ENCODE peak calls at places on chromosomes 2 and 18, in four cellular contexts. I, X, R and W are unnamed samples.

GRCh38 chr2:37342636-37343211 is 1.7 kb upstream of the QPCT start:
- DNase-seq in X (no peak), I (peak; percentile 90), R (no peak), W (no peak)

GRCh38 chr2:96112501-96113366 is 3.6 kb downstream of the ADRA2B start:
- DNase-seq in R (no peak), I (peak; percentile 25), X (no peak), W (no peak)

GRCh38 chr2:19362094-19362649 is 3.7 kb upstream of the OSR1 start:
- DNase-seq in I (peak; percentile 37), R (no peak), X (no peak), W (no peak)

GRCh38 chr18:54713386-54713785 is 114.9 kb upstream of the RAB27B start:
- DNase-seq in R (no peak), X (no peak), I (no peak), W (no peak)

GRCh38 chr2:178650554-178650953 is 156.7 kb downstream of the TTN start:
- DNase-seq in X (peak; percentile 24), R (no peak), I (no peak), W (no peak)

GRCh38 chr2:191345788-191346187 is 100.6 kb downstream of the MYO1B start:
- DNase-seq in I (no peak), X (no peak), R (no peak), W (no peak)

GRCh38 chr2:41145066-41145465 is 693.2 kb upstream of the SLC8A1 start:
- DNase-seq in I (no peak), X (no peak), R (no peak), W (no peak)

GRCh38 chr2:222753251-222753824 is 81.9 kb downstream of the MOGAT1 start:
- DNase-seq in X (no peak), R (no peak), I (no peak), W (no peak)

GRCh38 chr2:185291035-185291647 is 447.5 kb upstream of the FSIP2 start:
- DNase-seq in X (peak; percentile 42), R (peak; percentile 74), I (peak; percentile 84), W (peak; percentile 85)

GRCh38 chr2:62382757-62383156 is 123.2 kb downstream of the TMEM17 start:
- DNase-seq in R (no peak), I (peak; percentile 73), X (peak; percentile 67), W (no peak)

GRCh38 chr2:213416832-213417231 is 132.6 kb downstream of the SPAG16 start:
- DNase-seq in R (no peak), X (no peak), I (peak; percentile 8), W (no peak)

GRCh38 chr18:13126966-13127598 is 91.5 kb upstream of the LDLRAD4 start:
- DNase-seq in R (no peak), I (no peak), X (peak; percentile 76), W (no peak)

GRCh38 chr18:58692420-58693185 is 21.3 kb downstream of the MALT1 start:
- DNase-seq in X (no peak), R (no peak), I (no peak), W (no peak)
- H3K79me2 ChIP-seq in X (peaks cover 2% of the 10 kb centered on the region), R (no peaks in the 10 kb centered on the region), I (peaks cover 2% of the 10 kb centered on the region), W (no peaks in the 10 kb centered on the region)

DNA sequence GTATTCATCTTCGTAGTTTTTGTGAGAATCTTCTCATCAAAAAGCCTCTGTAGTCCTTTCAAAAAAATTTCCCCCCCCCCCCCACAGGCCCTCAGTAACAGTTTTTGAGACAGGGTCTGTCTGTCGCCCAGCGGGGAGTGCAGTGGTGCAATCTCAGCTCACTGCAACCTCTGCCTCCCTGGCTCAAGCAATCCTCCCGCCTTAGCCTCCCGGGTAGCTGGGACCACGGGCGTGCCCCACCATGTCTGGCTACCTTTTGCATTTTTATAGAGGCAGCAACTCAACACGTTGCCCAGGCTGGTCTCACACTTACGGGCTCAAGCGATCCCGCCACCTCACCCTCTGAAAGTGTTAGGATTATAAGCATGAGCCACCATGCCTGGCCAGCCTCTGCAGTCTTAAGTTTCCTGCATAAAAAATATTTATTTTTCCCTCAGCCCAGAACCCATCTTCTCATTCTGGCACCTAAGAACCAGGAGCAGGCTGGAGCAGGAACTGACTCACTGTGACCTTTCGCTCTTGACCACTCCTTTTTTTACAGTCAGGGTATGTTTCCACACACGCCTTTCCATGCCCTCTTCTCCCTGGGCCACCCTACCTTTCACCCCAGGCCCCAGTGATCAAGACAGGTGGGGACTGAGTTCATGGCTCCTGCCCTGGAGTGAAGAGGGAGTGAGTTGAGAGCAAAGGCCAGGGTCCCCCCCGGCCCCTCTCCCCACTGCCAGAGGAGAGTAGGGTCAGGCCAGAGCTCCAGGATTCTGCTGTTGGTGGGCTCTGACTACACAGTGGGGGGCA is 32.5 kb upstream of the NT5DC4 start:
- DNase-seq in X (no peak), I (no peak), R (no peak), W (no peak)
- H4K8ac ChIP-seq in X (peak overlapping the region; percentile 27), I (no peak overlapping the region), R (no peak overlapping the region), W (no peak overlapping the region)

GRCh38 chr18:9735879-9736278 is 27.8 kb downstream of the RAB31 start:
- DNase-seq in R (no peak), I (no peak), X (no peak), W (no peak)

GRCh38 chr18:9734189-9734588 is 26.1 kb downstream of the RAB31 start:
- DNase-seq in X (peak; percentile 95), I (peak; percentile 36), R (no peak), W (no peak)

GRCh38 chr18:9736445-9736844 is 28.3 kb downstream of the RAB31 start:
- DNase-seq in R (no peak), I (no peak), X (no peak), W (no peak)

GRCh38 chr18:9736942-9737813 is 29.1 kb downstream of the RAB31 start:
- DNase-seq in R (no peak), X (no peak), I (no peak), W (no peak)

DNA sequence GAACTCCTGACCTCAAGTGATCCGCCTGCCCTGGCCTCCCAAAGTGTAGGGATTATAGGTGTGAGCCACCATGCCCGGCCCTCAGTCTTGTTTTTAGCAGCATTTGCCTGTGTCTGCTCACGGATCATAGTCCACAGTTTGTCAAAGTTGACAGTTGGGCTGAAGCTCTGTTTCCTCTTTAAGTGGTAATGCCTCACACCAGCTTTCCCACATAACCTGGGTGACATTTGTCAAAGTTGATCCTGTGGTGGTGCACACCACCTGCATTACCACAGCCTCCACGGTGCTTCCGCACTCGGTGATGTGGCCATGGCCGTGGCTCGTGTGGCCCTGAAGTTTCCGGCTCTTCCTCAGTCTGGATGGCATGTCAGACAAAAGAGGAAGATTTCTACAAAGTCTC is 27.1 kb downstream of the RAB31 start:
- DNase-seq in R (no peak), X (no peak), I (no peak), W (no peak)
- H3K79me2 ChIP-seq in R (no peaks in the 10 kb centered on the region), X (peaks cover 34% of the 10 kb centered on the region), I (peaks cover 6% of the 10 kb centered on the region), W (no peaks in the 10 kb centered on the region)

GRCh38 chr18:79915161-79916127 is 36.0 kb downstream of the SLC66A2 start:
- DNase-seq in R (peak; percentile 45), I (no peak), X (no peak), W (peak; percentile 39)
- H4K8ac ChIP-seq in R (no peak overlapping the region), I (no peak overlapping the region), X (no peak overlapping the region), W (no peak overlapping the region)

GRCh38 chr2:159605441-159606178 is 10.7 kb downstream of the BAZ2B start:
- DNase-seq in R (no peak), I (no peak), X (no peak), W (no peak)
- H3K79me2 ChIP-seq in R (peaks cover 96% of the 10 kb centered on the region), I (peaks cover 20% of the 10 kb centered on the region), X (no peaks in the 10 kb centered on the region), W (peaks cover 10% of the 10 kb centered on the region)

DNA sequence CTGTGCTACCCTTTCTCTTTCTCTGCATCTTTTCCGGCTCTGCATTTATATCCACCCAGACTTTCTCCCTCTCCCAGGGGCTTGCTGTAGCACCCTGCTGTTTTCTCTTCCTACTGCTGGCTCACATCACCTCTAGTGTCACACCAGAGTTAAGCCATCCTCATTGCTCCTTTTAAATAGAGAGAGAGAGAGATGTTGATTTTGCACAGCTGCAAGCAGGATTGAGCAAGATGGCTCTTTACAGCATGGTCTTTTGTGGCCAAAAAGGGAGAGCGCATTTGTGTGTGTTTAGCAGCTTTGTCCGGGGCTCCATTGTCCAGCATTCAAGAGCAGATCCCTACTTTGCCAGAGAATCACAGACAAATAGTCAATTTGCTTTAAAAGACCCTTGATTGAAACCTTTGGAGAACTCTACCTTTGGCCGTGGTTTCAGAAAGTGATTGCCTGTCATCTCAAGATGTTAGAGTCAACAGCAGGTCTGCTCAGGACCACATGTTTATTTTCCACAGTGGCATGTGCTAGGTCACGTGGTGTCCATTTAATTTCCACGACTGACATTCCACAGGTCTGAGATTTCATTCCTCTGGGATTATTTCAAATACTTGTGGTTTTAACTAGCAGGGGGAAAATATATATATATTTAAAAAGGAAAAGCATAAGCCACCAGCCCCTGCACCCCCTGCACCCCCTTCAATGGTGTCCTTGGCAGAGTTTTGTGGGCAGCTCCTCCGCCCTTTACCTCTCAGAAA is 360.0 kb upstream of the SLC14A2 start:
- DNase-seq in R (no peak), I (peak; percentile 25), X (no peak), W (no peak)
- H4K8ac ChIP-seq in R (no peak overlapping the region), I (no peak overlapping the region), X (no peak overlapping the region), W (no peak overlapping the region)

GRCh38 chr18:8734496-8734895 is 29.1 kb downstream of the MTCL1 start:
- DNase-seq in I (no peak), R (no peak), X (no peak), W (no peak)
- H3K79me2 ChIP-seq in I (peaks cover 2% of the 10 kb centered on the region), R (peaks cover 27% of the 10 kb centered on the region), X (peaks cover 1% of the 10 kb centered on the region), W (peaks cover 2% of the 10 kb centered on the region)